ENCODE peak calls at places on chromosome X, in five cellular contexts. C is uterus, D is right lobe of liver, Z is upper lobe of left lung, F is K562. B is an unnamed sample.
A peak's percentile ranks its signal among the peaks of the same experiment; 100 is the strongest.

GRCh38 chrX:119885554-119886428 is 9.9 kb upstream of the AKAP14 start:
- DNase-seq in C (no peak), D (no peak), Z (no peak), F (no peak), B (no peak)

GRCh38 chrX:40096395-40097091 is 1.2 kb downstream of the BCOR start:
- DNase-seq in C (peak; percentile 47), D (peak; percentile 68), Z (peak; percentile 89), F (no peak), B (peak; percentile 62)

GRCh38 chrX:119755981-119756533 is 2.3 kb upstream of the SOWAHD start:
- DNase-seq in C (no peak), D (no peak), Z (no peak), F (no peak), B (no peak)

GRCh38 chrX:102535958-102536357 is 19.4 kb upstream of the TMSB15A start:
- DNase-seq in C (no peak), D (no peak), Z (no peak), F (no peak), B (no peak)

GRCh38 chrX:155028749-155029360 is 2.2 kb downstream of the FUNDC2 start:
- DNase-seq in C (no peak), D (no peak), Z (no peak), F (no peak), B (no peak)

GRCh38 chrX:73940893-73941470 is 363.0 kb upstream of the ZCCHC13 start:
- DNase-seq in C (no peak), D (no peak), Z (no peak), F (no peak), B (no peak)

GRCh38 chrX:75623535-75623934 is 100.7 kb upstream of the ZDHHC15 start:
- DNase-seq in C (no peak), D (no peak), Z (no peak), F (no peak), B (no peak)

GRCh38 chrX:73930300-73930699 is 367.3 kb downstream of the CHIC1 start:
- DNase-seq in C (no peak), D (no peak), Z (no peak), F (no peak), B (no peak)

GRCh38 chrX:120485562-120486520 is 16.7 kb upstream of the LAMP2 start:
- DNase-seq in C (peak; percentile 71), D (peak; percentile 86), Z (peak; percentile 88), F (peak; percentile 59), B (peak; percentile 74)

GRCh38 chrX:81120270-81120935 is 81.3 kb downstream of the HMGN5 start:
- DNase-seq in C (no peak), D (no peak), Z (no peak), F (no peak), B (no peak)

GRCh38 chrX:31658360-31658759 is 586.5 kb upstream of the FTHL17 start:
- DNase-seq in C (no peak), D (no peak), Z (no peak), F (no peak), B (no peak)

GRCh38 chrX:139446832-139447231 is 83.7 kb upstream of the F9 start:
- DNase-seq in C (no peak), D (peak; percentile 43), Z (peak; percentile 50), F (no peak), B (no peak)

GRCh38 chrX:1416965-1417760 is 25.2 kb upstream of the SLC25A6 start:
- DNase-seq in C (no peak), D (no peak), Z (no peak), F (no peak), B (no peak)

DNA sequence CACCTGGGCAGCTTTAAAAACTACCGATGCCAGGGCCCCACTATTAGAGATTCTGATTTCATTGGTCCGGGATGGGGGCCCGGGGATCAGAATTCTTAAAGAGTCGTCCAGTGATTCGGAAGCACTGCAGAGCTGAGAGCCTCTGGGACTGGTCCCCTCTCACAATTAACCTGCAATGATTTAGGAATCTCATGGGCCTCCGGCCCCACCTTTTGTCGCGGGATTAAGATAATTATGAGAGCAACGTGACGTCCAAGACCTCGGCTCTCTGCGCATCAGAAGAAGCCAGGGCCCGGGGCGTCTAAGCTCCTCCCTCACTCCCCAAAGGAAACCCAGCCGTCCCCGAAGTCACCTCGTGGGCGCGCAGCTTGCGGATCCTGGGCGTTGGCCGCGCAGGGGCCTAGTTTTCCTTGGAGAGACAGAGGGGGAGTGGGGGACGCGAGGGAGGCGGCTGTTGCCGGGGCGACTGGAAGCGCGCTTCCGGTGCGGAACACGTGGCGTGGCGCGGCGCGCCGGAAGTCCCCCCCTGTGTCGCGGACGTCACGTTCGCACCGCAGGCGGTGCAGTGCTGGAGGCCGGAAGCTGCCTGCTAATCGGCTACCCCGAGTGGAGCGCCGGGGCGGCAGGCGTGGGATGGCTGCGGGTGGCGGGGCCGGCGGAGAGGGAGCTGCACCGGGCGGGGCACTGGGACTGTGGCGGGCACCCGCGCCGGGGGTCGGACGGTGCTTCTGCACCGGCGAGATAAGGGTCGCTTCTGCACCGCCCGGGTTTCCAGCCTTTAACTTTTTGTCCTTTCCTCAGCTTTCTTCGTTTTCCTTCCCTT is at the start of gene GEMIN8:
- DNase-seq in C (peak; percentile 92), D (peak; percentile 92), Z (peak; percentile 97), F (peak; percentile 83), B (peak; percentile 90)
- TF ChIP-seq POLR2A in C (peak; percentile 63), D (peak; percentile 81), Z (peak; percentile 86), F (peak; percentile 74), B (no peak)

GRCh38 chrX:71365356-71365875 is 741 bp upstream of the TAF1 start:
- DNase-seq in C (no peak), D (no peak), Z (no peak), F (no peak), B (no peak)
- TF ChIP-seq POLR2A in C (no peak), D (no peak), Z (no peak), F (peak; percentile 95), B (no peak)

GRCh38 chrX:54044126-54044876 is at the start of gene PHF8:
- DNase-seq in C (peak; percentile 94), D (peak; percentile 96), Z (peak; percentile 99), F (peak; percentile 88), B (peak; percentile 96)
- TF ChIP-seq POLR2A in C (peak; percentile 42), D (no peak), Z (peak; percentile 54), F (peak; percentile 70), B (no peak)

GRCh38 chrX:48897621-48898306 is at the start of the genes PQBP1 and TIMM17B:
- DNase-seq in C (peak; percentile 88), D (peak; percentile 92), Z (peak; percentile 95), F (peak; percentile 78), B (peak; percentile 92)
- TF ChIP-seq POLR2A in C (peak; percentile 83), D (peak; percentile 79), Z (peak; percentile 87), F (peak; percentile 97), B (no peak)

GRCh38 chrX:153333821-153334653 is at the start of gene ZNF275:
- DNase-seq in C (peak; percentile 81), D (peak; percentile 83), Z (peak; percentile 96), F (peak; percentile 94), B (peak; percentile 89)
- TF ChIP-seq POLR2A in C (peak; percentile 73), D (peak; percentile 73), Z (peak; percentile 74), F (peak; percentile 54), B (peak; percentile 61)

B was measured in heart left ventricle.